ENCODE peak calls at places on chromosomes 5 and 9, in nine cellular contexts. O is NCI-H2171, R is NCI-H146, T is right atrium auricular region, Z is iris pigment epithelial cell, S is hippocampal formation, F is lower leg skin, E is heart right ventricle, I is ovary. A is an unnamed sample.

GRCh38 chr9:82923410-82924242 is 139.3 kb downstream of the RASEF start:
- DNase-seq in O (peak; percentile 95), R (peak; percentile 89), T (no peak), Z (peak; percentile 38), S (no peak), F (no peak), E (no peak), I (no peak), A (no peak)

GRCh38 chr5:160556886-160557285 is 135.2 kb downstream of the PTTG1 start:
- DNase-seq in O (no peak), R (no peak), T (no peak), Z (no peak), S (no peak), F (no peak), E (no peak), I (no peak), A (no peak)

GRCh38 chr9:96638606-96639364 is 16.3 kb downstream of the PRXL2C start:
- DNase-seq in O (no peak), R (no peak), T (no peak), Z (peak; percentile 55), S (no peak), F (no peak), E (no peak), I (no peak), A (no peak)

GRCh38 chr5:16489322-16489791 is 23.8 kb upstream of the ZNF622 start:
- DNase-seq in O (peak; percentile 55), R (peak; percentile 26), T (no peak), Z (peak; percentile 73), S (peak; percentile 94), F (no peak), E (no peak), I (no peak), A (no peak)

GRCh38 chr9:70477146-70477745 is 62.8 kb upstream of the KLF9 start:
- DNase-seq in O (no peak), R (no peak), T (no peak), Z (peak; percentile 49), S (no peak), F (no peak), E (no peak), I (no peak), A (no peak)

GRCh38 chr9:79185866-79186265 is 385.9 kb upstream of the TLE4 start:
- DNase-seq in O (no peak), R (no peak), T (no peak), Z (peak; percentile 89), S (no peak), F (no peak), E (no peak), I (no peak), A (no peak)

GRCh38 chr5:168972650-168973241 is 328.2 kb downstream of the SLIT3 start:
- DNase-seq in O (no peak), R (no peak), T (no peak), Z (no peak), S (no peak), F (no peak), E (no peak), I (no peak), A (no peak)

GRCh38 chr5:109695005-109695926 is 5.5 kb downstream of the MAN2A1 start:
- DNase-seq in O (no peak), R (no peak), T (no peak), Z (no peak), S (no peak), F (no peak), E (no peak), I (no peak), A (no peak)

GRCh38 chr5:124649548-124650501 is 96.6 kb downstream of the ZNF608 start:
- DNase-seq in O (peak; percentile 43), R (peak; percentile 93), T (peak; percentile 74), Z (peak; percentile 96), S (peak; percentile 30), F (peak; percentile 93), E (peak; percentile 70), I (peak; percentile 59), A (peak; percentile 44)

GRCh38 chr9:8895498-8896224 is 1096.1 kb upstream of the DMAC1 start:
- DNase-seq in O (no peak), R (peak; percentile 64), T (no peak), Z (peak; percentile 29), S (peak; percentile 91), F (no peak), E (no peak), I (no peak), A (no peak)

GRCh38 chr9:101119206-101119819 is 90.8 kb downstream of the PLPPR1 start:
- DNase-seq in O (peak; percentile 54), R (peak; percentile 49), T (no peak), Z (peak; percentile 27), S (peak; percentile 77), F (no peak), E (peak; percentile 30), I (no peak), A (peak; percentile 30)

GRCh38 chr5:15722305-15722704 is 222.3 kb downstream of the FBXL7 start:
- DNase-seq in O (no peak), R (no peak), T (no peak), Z (peak; percentile 38), S (no peak), F (no peak), E (no peak), I (no peak), A (no peak)

GRCh38 chr5:41925555-41925946 is 470 bp downstream of the FBXO4 start:
- DNase-seq in O (peak; percentile 2), R (peak; percentile 40), T (peak; percentile 67), Z (no peak), S (no peak), F (peak; percentile 87), E (no peak), I (no peak), A (peak; percentile 60)

GRCh38 chr5:3833566-3833965 is 237.9 kb downstream of the IRX1 start:
- DNase-seq in O (no peak), R (no peak), T (no peak), Z (no peak), S (no peak), F (no peak), E (no peak), I (no peak), A (no peak)

GRCh38 chr5:37875051-37875787 is 35.4 kb upstream of the GDNF start:
- DNase-seq in O (no peak), R (no peak), T (no peak), Z (peak; percentile 79), S (no peak), F (no peak), E (no peak), I (no peak), A (no peak)

GRCh38 chr5:174735498-174736350 is 11.3 kb downstream of the MSX2 start:
- DNase-seq in O (no peak), R (no peak), T (no peak), Z (no peak), S (no peak), F (no peak), E (no peak), I (no peak), A (peak; percentile 28)

GRCh38 chr9:133133680-133134418 is 12.8 kb upstream of the RALGDS start:
- DNase-seq in O (peak; percentile 77), R (peak; percentile 95), T (peak; percentile 97), Z (peak; percentile 96), S (peak; percentile 71), F (peak; percentile 98), E (peak; percentile 84), I (peak; percentile 80), A (peak; percentile 98)

GRCh38 chr5:6875376-6875775 is 162.1 kb downstream of the TENT4A start:
- DNase-seq in O (no peak), R (no peak), T (no peak), Z (no peak), S (no peak), F (no peak), E (no peak), I (no peak), A (no peak)

GRCh38 chr5:15116996-15117395 is 245.4 kb upstream of the ANKH start:
- DNase-seq in O (no peak), R (no peak), T (no peak), Z (peak; percentile 9), S (no peak), F (no peak), E (no peak), I (no peak), A (no peak)

GRCh38 chr5:89844548-89844947 is 565.0 kb downstream of the CETN3 start:
- DNase-seq in O (no peak), R (no peak), T (no peak), Z (no peak), S (no peak), F (no peak), E (no peak), I (no peak), A (no peak)

GRCh38 chr5:175616083-175616482 is 41.8 kb upstream of the HRH2 start:
- DNase-seq in O (no peak), R (no peak), T (no peak), Z (no peak), S (no peak), F (no peak), E (no peak), I (no peak), A (no peak)

GRCh38 chr9:18428621-18429020 is 45.3 kb upstream of the ADAMTSL1 start:
- DNase-seq in O (no peak), R (no peak), T (no peak), Z (no peak), S (no peak), F (no peak), E (no peak), I (no peak), A (no peak)

GRCh38 chr5:98714710-98715109 is 58.8 kb upstream of the RGMB start:
- DNase-seq in O (no peak), R (no peak), T (no peak), Z (no peak), S (no peak), F (no peak), E (no peak), I (no peak), A (no peak)

GRCh38 chr9:133148351-133149129 is 15.2 kb downstream of the GBGT1 start:
- DNase-seq in O (peak; percentile 65), R (peak; percentile 44), T (no peak), Z (peak; percentile 52), S (no peak), F (peak; percentile 93), E (peak; percentile 70), I (peak; percentile 80), A (peak; percentile 74)

GRCh38 chr9:136311433-136312375 is 7.8 kb upstream of the CCDC187 start:
- DNase-seq in O (peak; percentile 86), R (peak; percentile 87), T (no peak), Z (no peak), S (no peak), F (no peak), E (peak; percentile 12), I (no peak), A (no peak)

GRCh38 chr5:95261369-95262175 is 23.3 kb downstream of the MCTP1 start:
- DNase-seq in O (no peak), R (peak; percentile 0), T (no peak), Z (peak; percentile 57), S (peak; percentile 50), F (no peak), E (no peak), I (no peak), A (no peak)

GRCh38 chr5:139707445-139708003 is 59.4 kb downstream of the CXXC5 start:
- DNase-seq in O (no peak), R (no peak), T (no peak), Z (no peak), S (no peak), F (no peak), E (no peak), I (no peak), A (no peak)

GRCh38 chr5:140633081-140633471 is at the start of gene CD14:
- DNase-seq in O (no peak), R (peak; percentile 32), T (peak; percentile 77), Z (peak; percentile 33), S (no peak), F (peak; percentile 92), E (peak; percentile 50), I (no peak), A (peak; percentile 94)

A was measured in adrenal gland.